ENCODE peak calls at places on chromosomes 13 and 19, in eight cellular contexts. X is NCI-H1105; N is stimulated activated CD4-positive, alpha-beta T cell treated with anti-CD3 and anti-CD28 coated beads, Interleukin-1b, Interleukin-23, amount 100 ng/mL, for 1 hour; D is GM23338; H is iPS-NIHi11; F is lower leg skin; I is H54; Q is bronchial epithelial cell. Y is an unnamed sample.

GRCh38 chr13:67299731-67300130 is 69.6 kb upstream of the PCDH9 start:
- DNase-seq in Q (peak), D (no peak), I (no peak), N (no peak), F (no peak), X (no peak), H (no peak), Y (no peak)

GRCh38 chr19:8079988-8080387 is 27.4 kb downstream of the CCL25 start:
- DNase-seq in X (no peak), I (no peak), N (no peak), H (no peak), Q (no peak), F (no peak), D (no peak), Y (no peak)

GRCh38 chr19:10402441-10403038 is 802 bp downstream of the CDC37 start:
- DNase-seq in I (no peak), N (no peak), F (no peak), D (peak), X (no peak), Q (no peak), H (no peak), Y (no peak)

GRCh38 chr13:87444135-87444534 is 227.0 kb upstream of the SLITRK5 start:
- DNase-seq in I (no peak), N (no peak), H (no peak), X (peak), D (no peak), Q (no peak), F (no peak), Y (no peak)

GRCh38 chr13:109427148-109427547 is 359.2 kb downstream of the IRS2 start:
- DNase-seq in Q (no peak), X (no peak), I (no peak), F (no peak), H (no peak), N (no peak), D (no peak), Y (no peak)

GRCh38 chr19:7657047-7657779 is 11.6 kb upstream of the RETN start:
- DNase-seq in D (no peak), F (no peak), N (no peak), Q (no peak), I (no peak), X (no peak), H (no peak), Y (no peak)

GRCh38 chr19:57620673-57621348 is 6.8 kb downstream of the ZNF134 start:
- DNase-seq in D (peak), N (no peak), I (no peak), H (no peak), F (no peak), Q (no peak), X (no peak), Y (no peak)

GRCh38 chr19:13262450-13262849 is 112.2 kb downstream of the IER2 start:
- DNase-seq in F (no peak), Q (peak), H (peak), D (peak), X (peak), I (peak), N (no peak), Y (no peak)

GRCh38 chr19:4338441-4339350 is at the start of gene STAP2:
- DNase-seq in X (no peak), N (no peak), I (no peak), H (no peak), D (peak), F (no peak), Q (peak), Y (peak)

GRCh38 chr19:54464624-54465266 is 1.2 kb upstream of the LENG9 start:
- DNase-seq in Q (peak), X (peak), H (peak), N (peak), I (peak), F (peak), D (peak), Y (peak)

GRCh38 chr19:39324242-39324842 is 3.7 kb upstream of the LRFN1 start:
- DNase-seq in Q (no peak), X (no peak), H (no peak), F (no peak), N (no peak), I (no peak), D (no peak), Y (no peak)

GRCh38 chr19:10701955-10702307 is 692 bp downstream of the QTRT1 start:
- DNase-seq in H (peak), X (peak), I (no peak), N (no peak), Q (no peak), D (peak), F (no peak), Y (no peak)

GRCh38 chr19:49335071-49335783 is at the start of gene CD37:
- DNase-seq in Q (no peak), D (no peak), N (peak), F (peak), I (no peak), X (no peak), H (no peak), Y (no peak)